ENCODE peak calls at places on chromosomes 3 and 15, in four cellular contexts. O is Caco-2, M is fibroblast of lung, C is brain microvascular endothelial cell. E is an unnamed sample.

GRCh38 chr15:74789171-74789627 is 7.3 kb downstream of the CSK start:
- DNase-seq in O (peak), M (no peak), C (no peak), E (no peak)

GRCh38 chr3:37571269-37571668 is 290.4 kb upstream of the CTDSPL start:
- DNase-seq in O (peak), M (peak), C (no peak), E (peak)

GRCh38 chr15:52100807-52101206 is 11.8 kb downstream of the BCL2L10 start:
- DNase-seq in O (no peak), M (peak), C (peak), E (peak)

GRCh38 chr3:137765310-137766033 is 1.4 kb downstream of the SOX14 start:
- DNase-seq in O (no peak), M (no peak), C (no peak), E (no peak)

GRCh38 chr3:124119056-124119721 is 127.3 kb upstream of the ROPN1 start:
- DNase-seq in O (no peak), M (peak), C (peak), E (peak)

GRCh38 chr3:45437388-45437787 is 49.0 kb downstream of the LARS2 start:
- DNase-seq in O (no peak), M (peak), C (no peak), E (peak)

GRCh38 chr3:13702226-13702820 is 153.4 kb downstream of the FBLN2 start:
- DNase-seq in O (no peak), M (no peak), C (no peak), E (no peak)

GRCh38 chr3:112973325-112974177 is 1.4 kb downstream of the CD200R1 start:
- DNase-seq in O (no peak), M (no peak), C (no peak), E (no peak)

GRCh38 chr15:80436511-80437307 is 32.5 kb downstream of the ARNT2 start:
- DNase-seq in O (no peak), M (peak), C (no peak), E (peak)

DNA sequence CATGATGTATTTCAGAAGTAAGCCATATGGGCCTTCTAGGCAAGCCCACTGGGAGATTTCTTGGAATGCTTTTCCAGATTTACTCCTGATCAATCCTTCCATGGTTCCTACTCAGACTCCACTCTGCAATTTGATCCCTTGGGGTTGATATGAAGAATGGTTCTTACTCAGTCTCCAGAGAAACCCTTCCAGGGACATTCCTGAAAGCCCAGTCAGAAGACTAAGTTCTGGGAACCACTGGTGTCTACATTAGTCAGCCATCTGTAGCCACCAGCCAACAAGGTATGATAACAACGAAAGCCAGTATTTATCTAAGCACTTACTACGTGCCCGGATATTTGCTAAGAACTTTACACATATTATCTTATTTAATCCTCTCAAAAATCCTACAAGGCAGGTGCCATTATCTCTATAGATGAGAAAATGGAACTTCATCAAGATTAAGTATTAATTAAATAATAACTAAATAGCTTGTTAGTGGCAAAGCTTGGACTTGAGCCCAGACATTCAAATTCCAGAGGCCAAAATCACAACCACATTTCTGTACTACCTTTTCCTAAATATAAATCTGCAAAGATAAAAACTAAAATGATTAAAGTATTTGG is 32.7 kb downstream of the ZNF385D start:
- DNase-seq in O (no peak), M (peak), C (peak), E (peak)
- H3K4me3 ChIP-seq in O (no peak), M (no peak), C (no peak), E (no peak)

GRCh38 chr15:91891101-91891500 is 37.6 kb downstream of the SLCO3A1 start:
- DNase-seq in O (no peak), M (no peak), C (no peak), E (no peak)

GRCh38 chr15:91892417-91892816 is 38.9 kb downstream of the SLCO3A1 start:
- DNase-seq in O (no peak), M (no peak), C (no peak), E (no peak)

GRCh38 chr15:91889143-91889815 is 35.8 kb downstream of the SLCO3A1 start:
- DNase-seq in O (no peak), M (no peak), C (no peak), E (no peak)

GRCh38 chr15:91891788-91892187 is 38.3 kb downstream of the SLCO3A1 start:
- DNase-seq in O (no peak), M (no peak), C (no peak), E (no peak)

GRCh38 chr15:91890614-91891013 is 37.1 kb downstream of the SLCO3A1 start:
- DNase-seq in O (no peak), M (no peak), C (no peak), E (peak)
- H3K4me3 ChIP-seq in O (no peak), M (no peak), C (no peak), E (no peak)

GRCh38 chr15:84657748-84658079 is 285 bp downstream of the NMB start:
- DNase-seq in O (no peak), M (no peak), C (no peak), E (no peak)
- H3K4me3 ChIP-seq in O (peak), M (peak), C (peak), E (peak)

DNA sequence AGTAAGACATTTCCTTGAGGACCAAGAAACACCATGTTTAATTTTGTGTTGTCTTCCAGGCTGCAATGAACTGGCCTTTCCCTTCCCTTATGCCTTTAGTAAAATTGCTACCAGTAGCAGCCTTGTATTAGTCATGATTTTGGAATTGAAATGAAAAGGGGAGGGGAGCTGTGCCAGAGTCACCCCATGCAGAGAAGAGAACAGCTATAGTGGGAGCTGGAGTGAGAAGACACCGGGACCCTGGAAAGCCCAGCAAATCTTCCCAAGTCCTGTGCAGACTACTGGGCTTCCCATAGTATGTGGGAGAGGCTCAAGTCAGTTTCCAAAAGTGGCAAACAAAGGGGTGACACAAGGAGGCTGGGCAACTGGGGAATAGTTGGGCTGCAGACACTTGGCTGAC is 178.5 kb downstream of the NR1D2 start:
- DNase-seq in O (no peak), M (peak), C (peak), E (peak)
- H3K4me3 ChIP-seq in O (no peak), M (no peak), C (no peak), E (no peak)

GRCh38 chr3:58749948-58750347 is 83.4 kb upstream of the FAM3D start:
- DNase-seq in O (no peak), M (no peak), C (no peak), E (no peak)
- H3K4me3 ChIP-seq in O (no peak), M (no peak), C (no peak), E (no peak)

DNA sequence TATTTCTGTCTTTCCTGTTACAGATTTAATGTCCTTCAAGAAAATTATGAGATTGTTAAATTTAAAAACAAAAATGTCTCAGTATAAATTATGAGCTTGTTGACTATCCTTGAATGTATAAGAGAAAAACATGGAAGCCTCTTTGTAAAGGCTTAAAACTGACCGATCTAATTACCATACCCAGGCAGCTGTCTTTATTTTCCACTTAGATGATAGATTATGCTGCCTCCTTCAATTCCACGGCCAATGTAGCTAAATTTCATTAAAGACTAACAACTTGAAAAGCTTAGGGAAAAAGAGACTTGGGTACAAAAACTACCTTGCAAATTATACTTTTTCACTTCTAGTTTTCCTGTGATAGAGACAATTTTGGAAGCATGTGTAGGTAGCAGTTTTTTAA is 88.3 kb downstream of the ATP10A start:
- DNase-seq in O (no peak), M (no peak), C (no peak), E (no peak)
- H3K4me3 ChIP-seq in O (no peak), M (no peak), C (no peak), E (no peak)

GRCh38 chr3:171847133-171847532 is 4.0 kb downstream of the TMEM212 start:
- DNase-seq in O (no peak), M (no peak), C (no peak), E (no peak)

GRCh38 chr3:171845541-171846284 is 2.6 kb downstream of the TMEM212 start:
- DNase-seq in O (no peak), M (no peak), C (no peak), E (no peak)

GRCh38 chr3:171844873-171845272 is 1.7 kb downstream of the TMEM212 start:
- DNase-seq in O (peak), M (no peak), C (no peak), E (no peak)

GRCh38 chr3:171847595-171848259 is 4.6 kb downstream of the TMEM212 start:
- DNase-seq in O (no peak), M (no peak), C (no peak), E (no peak)

GRCh38 chr3:171846594-171846993 is 3.4 kb downstream of the TMEM212 start:
- DNase-seq in O (no peak), M (peak), C (no peak), E (peak)
- H3K4me3 ChIP-seq in O (no peak), M (no peak), C (no peak), E (no peak)

E was measured in fibroblast of pulmonary artery.